ENCODE peak calls at places on chromosomes 2 and 18, in eight cellular contexts. One of them, this sample, is unnamed.

GRCh38 chr2:33967103-33967502 is 368.0 kb upstream of the FAM98A start:
- DNase-seq in renal cortical epithelial cell: no peak
- DNase-seq in T-cell: no peak
- DNase-seq in heart right ventricle: no peak
- DNase-seq in HTR-8/SVneo: no peak
- DNase-seq in colonic mucosa: no peak
- DNase-seq in mammary epithelial cell: no peak
- DNase-seq in T-helper 9 cell: no peak
- DNase-seq in this sample: no peak

GRCh38 chr2:236693531-236693930 is 123.9 kb downstream of the ACKR3 start:
- DNase-seq in renal cortical epithelial cell: no peak
- DNase-seq in T-cell: no peak
- DNase-seq in heart right ventricle: no peak
- DNase-seq in HTR-8/SVneo: no peak
- DNase-seq in colonic mucosa: no peak
- DNase-seq in mammary epithelial cell: no peak
- DNase-seq in T-helper 9 cell: no peak
- DNase-seq in this sample: no peak

GRCh38 chr2:43478423-43479086 is 117.3 kb downstream of the THADA start:
- DNase-seq in renal cortical epithelial cell: peak; percentile 59
- DNase-seq in T-cell: no peak
- DNase-seq in heart right ventricle: no peak
- DNase-seq in HTR-8/SVneo: no peak
- DNase-seq in colonic mucosa: no peak
- DNase-seq in mammary epithelial cell: peak; percentile 72
- DNase-seq in T-helper 9 cell: no peak
- DNase-seq in this sample: no peak

GRCh38 chr18:51009071-51009470 is 20.9 kb upstream of the SMAD4 start:
- DNase-seq in renal cortical epithelial cell: peak; percentile 27
- DNase-seq in T-cell: no peak
- DNase-seq in heart right ventricle: no peak
- DNase-seq in HTR-8/SVneo: no peak
- DNase-seq in colonic mucosa: no peak
- DNase-seq in mammary epithelial cell: no peak
- DNase-seq in T-helper 9 cell: no peak
- DNase-seq in this sample: no peak

GRCh38 chr2:59427980-59428379 is 1125.5 kb downstream of the BCL11A start:
- DNase-seq in renal cortical epithelial cell: no peak
- DNase-seq in T-cell: no peak
- DNase-seq in heart right ventricle: no peak
- DNase-seq in HTR-8/SVneo: no peak
- DNase-seq in colonic mucosa: no peak
- DNase-seq in mammary epithelial cell: no peak
- DNase-seq in T-helper 9 cell: no peak
- DNase-seq in this sample: no peak

GRCh38 chr18:77065221-77065981 is 67.2 kb downstream of the MBP start:
- DNase-seq in renal cortical epithelial cell: peak; percentile 97
- DNase-seq in T-cell: no peak
- DNase-seq in heart right ventricle: no peak
- DNase-seq in HTR-8/SVneo: peak; percentile 28
- DNase-seq in colonic mucosa: no peak
- DNase-seq in mammary epithelial cell: peak; percentile 86
- DNase-seq in T-helper 9 cell: peak; percentile 55
- DNase-seq in this sample: peak; percentile 44

GRCh38 chr18:54742120-54742519 is 86.2 kb upstream of the RAB27B start:
- DNase-seq in renal cortical epithelial cell: no peak
- DNase-seq in T-cell: no peak
- DNase-seq in heart right ventricle: no peak
- DNase-seq in HTR-8/SVneo: no peak
- DNase-seq in colonic mucosa: no peak
- DNase-seq in mammary epithelial cell: peak; percentile 33
- DNase-seq in T-helper 9 cell: no peak
- DNase-seq in this sample: no peak

GRCh38 chr2:171323971-171324528 is 109.7 kb downstream of the METTL8 start:
- DNase-seq in renal cortical epithelial cell: no peak
- DNase-seq in T-cell: no peak
- DNase-seq in heart right ventricle: no peak
- DNase-seq in HTR-8/SVneo: no peak
- DNase-seq in colonic mucosa: no peak
- DNase-seq in mammary epithelial cell: no peak
- DNase-seq in T-helper 9 cell: no peak
- DNase-seq in this sample: no peak

GRCh38 chr2:2328847-2329246 is 2.2 kb downstream of the MYT1L start:
- DNase-seq in renal cortical epithelial cell: no peak
- DNase-seq in T-cell: no peak
- DNase-seq in heart right ventricle: no peak
- DNase-seq in HTR-8/SVneo: no peak
- DNase-seq in colonic mucosa: no peak
- DNase-seq in mammary epithelial cell: no peak
- DNase-seq in T-helper 9 cell: no peak
- DNase-seq in this sample: peak; percentile 37

GRCh38 chr2:27622921-27623384 is 5.9 kb downstream of the CCDC121 start:
- DNase-seq in renal cortical epithelial cell: peak; percentile 50
- DNase-seq in T-cell: no peak
- DNase-seq in heart right ventricle: no peak
- DNase-seq in HTR-8/SVneo: peak; percentile 48
- DNase-seq in colonic mucosa: no peak
- DNase-seq in mammary epithelial cell: peak; percentile 33
- DNase-seq in T-helper 9 cell: no peak
- DNase-seq in this sample: no peak

GRCh38 chr18:78810706-78811105 is 168.9 kb upstream of the SALL3 start:
- DNase-seq in renal cortical epithelial cell: no peak
- DNase-seq in T-cell: no peak
- DNase-seq in heart right ventricle: no peak
- DNase-seq in HTR-8/SVneo: no peak
- DNase-seq in colonic mucosa: no peak
- DNase-seq in mammary epithelial cell: no peak
- DNase-seq in T-helper 9 cell: no peak
- DNase-seq in this sample: no peak

GRCh38 chr18:73948497-73948896 is 199.1 kb downstream of the FBXO15 start:
- DNase-seq in renal cortical epithelial cell: no peak
- DNase-seq in T-cell: no peak
- DNase-seq in heart right ventricle: no peak
- DNase-seq in HTR-8/SVneo: no peak
- DNase-seq in colonic mucosa: no peak
- DNase-seq in mammary epithelial cell: peak; percentile 29
- DNase-seq in T-helper 9 cell: no peak
- DNase-seq in this sample: no peak

GRCh38 chr18:60120231-60120630 is 220.4 kb downstream of the PMAIP1 start:
- DNase-seq in renal cortical epithelial cell: no peak
- DNase-seq in T-cell: no peak
- DNase-seq in heart right ventricle: no peak
- DNase-seq in HTR-8/SVneo: no peak
- DNase-seq in colonic mucosa: peak; percentile 18
- DNase-seq in mammary epithelial cell: no peak
- DNase-seq in T-helper 9 cell: no peak
- DNase-seq in this sample: peak; percentile 17

GRCh38 chr2:85792783-85793441 is 39.1 kb downstream of the ATOH8 start:
- DNase-seq in renal cortical epithelial cell: peak; percentile 69
- DNase-seq in T-cell: no peak
- DNase-seq in heart right ventricle: no peak
- DNase-seq in HTR-8/SVneo: peak; percentile 87
- DNase-seq in colonic mucosa: no peak
- DNase-seq in mammary epithelial cell: peak; percentile 38
- DNase-seq in T-helper 9 cell: no peak
- DNase-seq in this sample: no peak

GRCh38 chr18:22567794-22568193 is 150.1 kb upstream of the CTAGE1 start:
- DNase-seq in renal cortical epithelial cell: no peak
- DNase-seq in T-cell: no peak
- DNase-seq in heart right ventricle: no peak
- DNase-seq in HTR-8/SVneo: no peak
- DNase-seq in colonic mucosa: no peak
- DNase-seq in mammary epithelial cell: no peak
- DNase-seq in T-helper 9 cell: no peak
- DNase-seq in this sample: no peak

GRCh38 chr2:19361325-19361990 is 3.0 kb upstream of the OSR1 start:
- DNase-seq in renal cortical epithelial cell: no peak
- DNase-seq in T-cell: no peak
- DNase-seq in heart right ventricle: no peak
- DNase-seq in HTR-8/SVneo: no peak
- DNase-seq in colonic mucosa: no peak
- DNase-seq in mammary epithelial cell: no peak
- DNase-seq in T-helper 9 cell: no peak
- DNase-seq in this sample: no peak

GRCh38 chr18:78632111-78632541 is 347.5 kb upstream of the SALL3 start:
- DNase-seq in renal cortical epithelial cell: no peak
- DNase-seq in T-cell: no peak
- DNase-seq in heart right ventricle: no peak
- DNase-seq in HTR-8/SVneo: no peak
- DNase-seq in colonic mucosa: no peak
- DNase-seq in mammary epithelial cell: no peak
- DNase-seq in T-helper 9 cell: no peak
- DNase-seq in this sample: no peak

GRCh38 chr18:23646282-23646681 is 16.4 kb downstream of the ANKRD29 start:
- DNase-seq in renal cortical epithelial cell: no peak
- DNase-seq in T-cell: no peak
- DNase-seq in heart right ventricle: no peak
- DNase-seq in HTR-8/SVneo: no peak
- DNase-seq in colonic mucosa: no peak
- DNase-seq in mammary epithelial cell: no peak
- DNase-seq in T-helper 9 cell: no peak
- DNase-seq in this sample: no peak

GRCh38 chr2:45170976-45171514 is 161.8 kb upstream of the SIX2 start:
- DNase-seq in renal cortical epithelial cell: no peak
- DNase-seq in T-cell: no peak
- DNase-seq in heart right ventricle: no peak
- DNase-seq in HTR-8/SVneo: no peak
- DNase-seq in colonic mucosa: no peak
- DNase-seq in mammary epithelial cell: no peak
- DNase-seq in T-helper 9 cell: no peak
- DNase-seq in this sample: no peak

GRCh38 chr18:57023483-57023882 is 123.4 kb upstream of the BOD1L2 start:
- DNase-seq in renal cortical epithelial cell: peak; percentile 52
- DNase-seq in T-cell: no peak
- DNase-seq in heart right ventricle: no peak
- DNase-seq in HTR-8/SVneo: no peak
- DNase-seq in colonic mucosa: no peak
- DNase-seq in mammary epithelial cell: no peak
- DNase-seq in T-helper 9 cell: no peak
- DNase-seq in this sample: no peak

GRCh38 chr2:159053186-159054031 is 85.0 kb downstream of the TANC1 start:
- DNase-seq in renal cortical epithelial cell: no peak
- DNase-seq in T-cell: no peak
- DNase-seq in heart right ventricle: no peak
- DNase-seq in HTR-8/SVneo: no peak
- DNase-seq in colonic mucosa: no peak
- DNase-seq in mammary epithelial cell: no peak
- DNase-seq in T-helper 9 cell: no peak
- DNase-seq in this sample: no peak

GRCh38 chr2:121633463-121633862 is 15.8 kb downstream of the CLASP1 start:
- DNase-seq in renal cortical epithelial cell: no peak
- DNase-seq in T-cell: no peak
- DNase-seq in heart right ventricle: peak; percentile 29
- DNase-seq in HTR-8/SVneo: no peak
- DNase-seq in colonic mucosa: no peak
- DNase-seq in mammary epithelial cell: no peak
- DNase-seq in T-helper 9 cell: no peak
- DNase-seq in this sample: no peak

GRCh38 chr2:227655454-227655853 is 11.2 kb upstream of the SCYGR5 start:
- DNase-seq in renal cortical epithelial cell: peak; percentile 93
- DNase-seq in T-cell: no peak
- DNase-seq in heart right ventricle: no peak
- DNase-seq in HTR-8/SVneo: peak; percentile 86
- DNase-seq in colonic mucosa: no peak
- DNase-seq in mammary epithelial cell: peak; percentile 82
- DNase-seq in T-helper 9 cell: no peak
- DNase-seq in this sample: peak; percentile 58

GRCh38 chr2:218859994-218860831 is 608 bp downstream of the WNT6 start:
- DNase-seq in renal cortical epithelial cell: no peak
- DNase-seq in T-cell: no peak
- DNase-seq in heart right ventricle: no peak
- DNase-seq in HTR-8/SVneo: no peak
- DNase-seq in colonic mucosa: no peak
- DNase-seq in mammary epithelial cell: no peak
- DNase-seq in T-helper 9 cell: no peak
- DNase-seq in this sample: no peak

GRCh38 chr2:191245869-191246531 is 796 bp downstream of the MYO1B start:
- DNase-seq in renal cortical epithelial cell: peak; percentile 32
- DNase-seq in T-cell: peak; percentile 7
- DNase-seq in heart right ventricle: peak; percentile 81
- DNase-seq in HTR-8/SVneo: peak; percentile 64
- DNase-seq in colonic mucosa: peak; percentile 84
- DNase-seq in mammary epithelial cell: peak; percentile 77
- DNase-seq in T-helper 9 cell: peak; percentile 5
- DNase-seq in this sample: peak; percentile 87

GRCh38 chr2:1979101-1979500 is 234.8 kb upstream of the PXDN start:
- DNase-seq in renal cortical epithelial cell: no peak
- DNase-seq in T-cell: no peak
- DNase-seq in heart right ventricle: no peak
- DNase-seq in HTR-8/SVneo: no peak
- DNase-seq in colonic mucosa: no peak
- DNase-seq in mammary epithelial cell: no peak
- DNase-seq in T-helper 9 cell: no peak
- DNase-seq in this sample: no peak

GRCh38 chr2:163610817-163611556 is 124.8 kb downstream of the FIGN start:
- DNase-seq in renal cortical epithelial cell: no peak
- DNase-seq in T-cell: no peak
- DNase-seq in heart right ventricle: no peak
- DNase-seq in HTR-8/SVneo: no peak
- DNase-seq in colonic mucosa: no peak
- DNase-seq in mammary epithelial cell: no peak
- DNase-seq in T-helper 9 cell: no peak
- DNase-seq in this sample: peak; percentile 26

GRCh38 chr18:76932026-76932819 is 109.9 kb downstream of the ZNF236 start:
- DNase-seq in renal cortical epithelial cell: no peak
- DNase-seq in T-cell: no peak
- DNase-seq in heart right ventricle: peak; percentile 36
- DNase-seq in HTR-8/SVneo: no peak
- DNase-seq in colonic mucosa: no peak
- DNase-seq in mammary epithelial cell: no peak
- DNase-seq in T-helper 9 cell: no peak
- DNase-seq in this sample: peak; percentile 52

GRCh38 chr2:69464575-69464974 is 27.3 kb upstream of the NFU1 start:
- DNase-seq in renal cortical epithelial cell: no peak
- DNase-seq in T-cell: no peak
- DNase-seq in heart right ventricle: peak; percentile 24
- DNase-seq in HTR-8/SVneo: no peak
- DNase-seq in colonic mucosa: no peak
- DNase-seq in mammary epithelial cell: peak; percentile 86
- DNase-seq in T-helper 9 cell: no peak
- DNase-seq in this sample: peak; percentile 61

GRCh38 chr2:126994340-126994777 is 95.7 kb downstream of the TEX51 start:
- DNase-seq in renal cortical epithelial cell: no peak
- DNase-seq in T-cell: no peak
- DNase-seq in heart right ventricle: no peak
- DNase-seq in HTR-8/SVneo: no peak
- DNase-seq in colonic mucosa: no peak
- DNase-seq in mammary epithelial cell: no peak
- DNase-seq in T-helper 9 cell: no peak
- DNase-seq in this sample: no peak

GRCh38 chr2:222668755-222669154 is 2.7 kb upstream of the MOGAT1 start:
- DNase-seq in renal cortical epithelial cell: no peak
- DNase-seq in T-cell: no peak
- DNase-seq in heart right ventricle: no peak
- DNase-seq in HTR-8/SVneo: no peak
- DNase-seq in colonic mucosa: no peak
- DNase-seq in mammary epithelial cell: no peak
- DNase-seq in T-helper 9 cell: no peak
- DNase-seq in this sample: no peak

GRCh38 chr2:128868686-128869551 is 550.3 kb upstream of the HS6ST1 start:
- DNase-seq in renal cortical epithelial cell: no peak
- DNase-seq in T-cell: no peak
- DNase-seq in heart right ventricle: no peak
- DNase-seq in HTR-8/SVneo: no peak
- DNase-seq in colonic mucosa: no peak
- DNase-seq in mammary epithelial cell: peak; percentile 95
- DNase-seq in T-helper 9 cell: no peak
- DNase-seq in this sample: no peak

GRCh38 chr2:8803658-8804379 is 33.6 kb downstream of the KIDINS220 start:
- DNase-seq in renal cortical epithelial cell: peak; percentile 91
- DNase-seq in T-cell: no peak
- DNase-seq in heart right ventricle: peak; percentile 27
- DNase-seq in HTR-8/SVneo: peak; percentile 73
- DNase-seq in colonic mucosa: peak; percentile 59
- DNase-seq in mammary epithelial cell: peak; percentile 92
- DNase-seq in T-helper 9 cell: no peak
- DNase-seq in this sample: peak; percentile 77

GRCh38 chr2:143694335-143694734 is 565.1 kb downstream of the ARHGAP15 start:
- DNase-seq in renal cortical epithelial cell: no peak
- DNase-seq in T-cell: no peak
- DNase-seq in heart right ventricle: no peak
- DNase-seq in HTR-8/SVneo: no peak
- DNase-seq in colonic mucosa: no peak
- DNase-seq in mammary epithelial cell: no peak
- DNase-seq in T-helper 9 cell: no peak
- DNase-seq in this sample: peak; percentile 31